ENCODE peak calls at places on chromosomes 12 and 14, in seven cellular contexts. One of them, this sample, is unnamed.

GRCh38 chr12:15732341-15733061 is 56.7 kb downstream of the EPS8 start:
- DNase-seq in right lobe of liver: no peak
- DNase-seq in body of pancreas: no peak
- DNase-seq in cardiac muscle cell: peak; percentile 53
- DNase-seq in ovary: no peak
- DNase-seq in CD4-positive, alpha-beta memory T cell: no peak
- DNase-seq in HepG2: peak; percentile 58
- DNase-seq in this sample: no peak

GRCh38 chr12:52366738-52367485 is at the start of gene KRT85:
- DNase-seq in cardiac muscle cell: no peak
- DNase-seq in HepG2: no peak
- DNase-seq in right lobe of liver: no peak
- DNase-seq in body of pancreas: no peak
- DNase-seq in CD4-positive, alpha-beta memory T cell: no peak
- DNase-seq in ovary: no peak
- DNase-seq in this sample: no peak

GRCh38 chr12:102479099-102479887 is 1.1 kb downstream of the IGF1 start:
- DNase-seq in HepG2: no peak
- DNase-seq in right lobe of liver: no peak
- DNase-seq in CD4-positive, alpha-beta memory T cell: no peak
- DNase-seq in cardiac muscle cell: no peak
- DNase-seq in body of pancreas: no peak
- DNase-seq in ovary: no peak
- DNase-seq in this sample: no peak

GRCh38 chr14:106883218-106883692 is 1356.9 kb downstream of the TMEM121 start:
- DNase-seq in ovary: peak; percentile 56
- DNase-seq in body of pancreas: no peak
- DNase-seq in right lobe of liver: no peak
- DNase-seq in cardiac muscle cell: no peak
- DNase-seq in HepG2: peak; percentile 39
- DNase-seq in CD4-positive, alpha-beta memory T cell: no peak
- DNase-seq in this sample: peak; percentile 53

GRCh38 chr12:51077930-51078329 is 5.5 kb downstream of the CSRNP2 start:
- DNase-seq in body of pancreas: no peak
- DNase-seq in cardiac muscle cell: peak; percentile 21
- DNase-seq in right lobe of liver: no peak
- DNase-seq in HepG2: no peak
- DNase-seq in CD4-positive, alpha-beta memory T cell: no peak
- DNase-seq in ovary: no peak
- DNase-seq in this sample: no peak

GRCh38 chr12:43737646-43738045 is 20.9 kb downstream of the PUS7L start:
- DNase-seq in CD4-positive, alpha-beta memory T cell: no peak
- DNase-seq in cardiac muscle cell: no peak
- DNase-seq in body of pancreas: no peak
- DNase-seq in right lobe of liver: no peak
- DNase-seq in ovary: no peak
- DNase-seq in HepG2: no peak
- DNase-seq in this sample: no peak

GRCh38 chr12:94074970-94075695 is 73.2 kb upstream of the PLXNC1 start:
- DNase-seq in CD4-positive, alpha-beta memory T cell: no peak
- DNase-seq in ovary: peak; percentile 43
- DNase-seq in body of pancreas: peak; percentile 38
- DNase-seq in HepG2: peak; percentile 60
- DNase-seq in right lobe of liver: no peak
- DNase-seq in cardiac muscle cell: peak; percentile 97
- DNase-seq in this sample: peak; percentile 83

GRCh38 chr12:123427036-123427769 is 9.3 kb downstream of the RILPL2 start:
- DNase-seq in right lobe of liver: no peak
- DNase-seq in HepG2: no peak
- DNase-seq in cardiac muscle cell: no peak
- DNase-seq in body of pancreas: no peak
- DNase-seq in ovary: no peak
- DNase-seq in CD4-positive, alpha-beta memory T cell: peak; percentile 69
- DNase-seq in this sample: no peak

GRCh38 chr14:87196436-87196835 is 796.5 kb downstream of the GALC start:
- DNase-seq in body of pancreas: no peak
- DNase-seq in HepG2: no peak
- DNase-seq in CD4-positive, alpha-beta memory T cell: no peak
- DNase-seq in ovary: no peak
- DNase-seq in right lobe of liver: no peak
- DNase-seq in cardiac muscle cell: no peak
- DNase-seq in this sample: no peak

GRCh38 chr12:51922762-51923505 is 15.6 kb downstream of the ACVRL1 start:
- DNase-seq in ovary: no peak
- DNase-seq in HepG2: no peak
- DNase-seq in right lobe of liver: peak; percentile 85
- DNase-seq in CD4-positive, alpha-beta memory T cell: no peak
- DNase-seq in cardiac muscle cell: peak; percentile 87
- DNase-seq in body of pancreas: peak; percentile 53
- DNase-seq in this sample: no peak

GRCh38 chr12:105289114-105289904 is 41.2 kb upstream of the C12orf75 start:
- DNase-seq in ovary: no peak
- DNase-seq in CD4-positive, alpha-beta memory T cell: no peak
- DNase-seq in right lobe of liver: no peak
- DNase-seq in cardiac muscle cell: no peak
- DNase-seq in body of pancreas: no peak
- DNase-seq in HepG2: peak; percentile 21
- DNase-seq in this sample: no peak

GRCh38 chr12:129772463-129773169 is 131.2 kb downstream of the TMEM132D start:
- DNase-seq in right lobe of liver: no peak
- DNase-seq in CD4-positive, alpha-beta memory T cell: no peak
- DNase-seq in body of pancreas: no peak
- DNase-seq in ovary: no peak
- DNase-seq in cardiac muscle cell: no peak
- DNase-seq in HepG2: no peak
- DNase-seq in this sample: no peak

GRCh38 chr12:46664771-46665287 is 161.0 kb downstream of the SLC38A4 start:
- DNase-seq in ovary: no peak
- DNase-seq in CD4-positive, alpha-beta memory T cell: no peak
- DNase-seq in right lobe of liver: no peak
- DNase-seq in cardiac muscle cell: peak; percentile 83
- DNase-seq in HepG2: peak; percentile 83
- DNase-seq in body of pancreas: no peak
- DNase-seq in this sample: no peak

GRCh38 chr12:65896743-65897142 is 72.5 kb downstream of the HMGA2 start:
- DNase-seq in right lobe of liver: no peak
- DNase-seq in ovary: no peak
- DNase-seq in body of pancreas: no peak
- DNase-seq in HepG2: no peak
- DNase-seq in CD4-positive, alpha-beta memory T cell: no peak
- DNase-seq in cardiac muscle cell: no peak
- DNase-seq in this sample: no peak

GRCh38 chr12:31236998-31237637 is 88.8 kb downstream of the SINHCAF start:
- DNase-seq in CD4-positive, alpha-beta memory T cell: no peak
- DNase-seq in HepG2: no peak
- DNase-seq in right lobe of liver: no peak
- DNase-seq in cardiac muscle cell: no peak
- DNase-seq in body of pancreas: no peak
- DNase-seq in ovary: no peak
- DNase-seq in this sample: no peak

DNA sequence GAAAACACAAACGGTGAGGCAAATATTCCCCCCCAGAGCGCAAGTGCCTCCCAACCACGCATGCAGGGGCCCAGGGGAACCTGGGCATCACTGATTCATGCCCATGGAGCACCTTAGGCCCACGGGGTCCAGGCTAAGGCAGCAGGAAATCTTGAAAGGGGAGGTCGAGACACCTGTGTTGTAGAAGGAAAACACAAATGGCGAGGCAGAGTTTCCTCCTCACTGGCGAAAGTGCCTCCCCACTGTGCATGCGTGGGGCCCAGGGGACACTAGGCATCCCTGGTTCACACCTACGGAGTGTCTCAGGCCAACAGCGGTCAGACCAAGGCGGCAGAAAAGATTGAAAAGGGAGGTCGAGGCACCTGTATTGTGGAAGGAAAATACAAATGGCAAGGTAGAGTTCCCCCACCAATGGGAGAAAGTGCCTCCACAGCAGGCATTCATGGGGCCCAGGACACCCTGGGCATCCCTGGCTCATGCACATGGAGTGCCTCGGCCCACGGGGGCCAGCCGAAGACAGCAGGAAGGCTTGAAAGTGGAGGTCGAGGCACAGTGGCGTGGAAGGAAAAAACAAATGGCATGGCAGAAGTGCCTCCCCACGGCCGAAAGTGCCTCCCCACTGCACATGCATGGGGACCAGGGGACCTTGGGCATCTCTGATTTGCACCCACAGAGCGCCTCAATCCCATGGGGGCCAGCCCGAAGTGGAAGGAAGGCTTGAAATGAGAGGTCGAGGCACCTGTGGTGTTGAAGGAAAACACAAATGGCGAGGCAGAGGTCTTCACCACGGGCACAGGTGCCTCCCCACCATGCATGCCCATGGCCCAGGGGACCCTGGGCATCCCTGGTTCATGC is 368.8 kb downstream of the ALG10 start:
- DNase-seq in HepG2: no peak
- DNase-seq in CD4-positive, alpha-beta memory T cell: no peak
- DNase-seq in right lobe of liver: peak; percentile 32
- DNase-seq in body of pancreas: no peak
- DNase-seq in cardiac muscle cell: no peak
- DNase-seq in ovary: no peak
- DNase-seq in this sample: peak; percentile 39
- H3K27me3 ChIP-seq in HepG2: peaks cover 14% of the 10 kb centered on the region
- H3K27me3 ChIP-seq in CD4-positive, alpha-beta memory T cell: no peaks in the 10 kb centered on the region
- H3K27me3 ChIP-seq in right lobe of liver: no peaks in the 10 kb centered on the region
- H3K27me3 ChIP-seq in body of pancreas: no peaks in the 10 kb centered on the region
- H3K27me3 ChIP-seq in cardiac muscle cell: no peaks in the 10 kb centered on the region
- H3K27me3 ChIP-seq in ovary: no peaks in the 10 kb centered on the region
- H3K27me3 ChIP-seq in this sample: no peaks in the 10 kb centered on the region

DNA sequence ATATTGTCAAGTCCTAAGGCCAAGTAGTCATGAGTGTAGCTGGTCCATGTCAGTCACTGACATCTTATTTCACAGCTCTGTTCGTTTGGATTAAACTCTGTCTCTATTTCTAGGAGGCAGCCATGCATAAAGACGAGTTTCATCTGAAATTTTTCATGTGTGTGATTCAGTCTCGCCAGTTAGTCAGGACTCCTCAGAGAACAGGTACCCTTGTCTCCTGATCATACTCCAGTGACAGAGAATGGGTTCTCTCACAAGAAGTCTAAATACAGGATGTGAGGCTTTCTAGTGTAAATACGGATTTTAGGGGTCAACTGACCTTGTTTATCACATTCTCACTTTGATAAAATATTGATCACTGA is 1.4 kb upstream of the SENP1 start:
- DNase-seq in cardiac muscle cell: no peak
- DNase-seq in ovary: no peak
- DNase-seq in body of pancreas: no peak
- DNase-seq in HepG2: no peak
- DNase-seq in CD4-positive, alpha-beta memory T cell: no peak
- DNase-seq in right lobe of liver: no peak
- DNase-seq in this sample: no peak
- H3K4me1 ChIP-seq in cardiac muscle cell: peaks cover 12% of the 10 kb centered on the region
- H3K4me1 ChIP-seq in ovary: peaks cover 7% of the 10 kb centered on the region
- H3K4me1 ChIP-seq in body of pancreas: peaks cover 18% of the 10 kb centered on the region
- H3K4me1 ChIP-seq in HepG2: peaks cover 25% of the 10 kb centered on the region
- H3K4me1 ChIP-seq in CD4-positive, alpha-beta memory T cell: peaks cover 35% of the 10 kb centered on the region
- H3K4me1 ChIP-seq in right lobe of liver: peaks cover 14% of the 10 kb centered on the region
- H3K4me1 ChIP-seq in this sample: peaks cover 2% of the 10 kb centered on the region

GRCh38 chr12:57164966-57165365 is 17.5 kb upstream of the LRP1-AS start:
- DNase-seq in right lobe of liver: no peak
- DNase-seq in body of pancreas: no peak
- DNase-seq in HepG2: no peak
- DNase-seq in CD4-positive, alpha-beta memory T cell: no peak
- DNase-seq in ovary: no peak
- DNase-seq in cardiac muscle cell: peak; percentile 56
- DNase-seq in this sample: no peak

GRCh38 chr12:57169046-57169795 is 21.8 kb upstream of the LRP1-AS start:
- DNase-seq in CD4-positive, alpha-beta memory T cell: no peak
- DNase-seq in HepG2: no peak
- DNase-seq in ovary: peak; percentile 39
- DNase-seq in cardiac muscle cell: no peak
- DNase-seq in right lobe of liver: no peak
- DNase-seq in body of pancreas: no peak
- DNase-seq in this sample: no peak

GRCh38 chr12:57164454-57164853 is 17.0 kb upstream of the LRP1-AS start:
- DNase-seq in HepG2: no peak
- DNase-seq in CD4-positive, alpha-beta memory T cell: no peak
- DNase-seq in ovary: no peak
- DNase-seq in cardiac muscle cell: no peak
- DNase-seq in right lobe of liver: no peak
- DNase-seq in body of pancreas: no peak
- DNase-seq in this sample: no peak

GRCh38 chr12:57165741-57166140 is 18.3 kb upstream of the LRP1-AS start:
- DNase-seq in ovary: peak; percentile 39
- DNase-seq in HepG2: no peak
- DNase-seq in CD4-positive, alpha-beta memory T cell: no peak
- DNase-seq in cardiac muscle cell: no peak
- DNase-seq in body of pancreas: no peak
- DNase-seq in right lobe of liver: no peak
- DNase-seq in this sample: no peak

DNA sequence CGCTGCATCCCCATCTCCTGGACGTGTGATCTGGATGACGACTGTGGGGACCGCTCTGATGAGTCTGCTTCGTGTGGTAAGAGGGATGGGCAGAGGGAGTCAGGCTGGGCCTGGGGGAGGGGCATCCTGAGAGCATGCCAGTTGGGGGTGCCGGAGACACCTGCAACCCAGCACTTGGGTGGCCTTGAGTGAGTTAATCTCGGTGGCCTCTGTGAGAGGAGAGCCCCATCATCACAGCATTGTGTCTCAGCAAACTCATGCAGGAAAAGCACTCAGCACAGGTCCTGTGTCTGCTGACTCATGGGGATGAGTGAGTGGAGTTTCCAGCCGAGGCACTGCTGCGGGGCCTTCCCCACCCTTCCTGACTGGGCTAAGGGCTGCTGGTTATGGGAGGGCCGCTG is 19.6 kb upstream of the LRP1-AS start:
- DNase-seq in HepG2: no peak
- DNase-seq in body of pancreas: no peak
- DNase-seq in right lobe of liver: no peak
- DNase-seq in ovary: peak; percentile 32
- DNase-seq in CD4-positive, alpha-beta memory T cell: no peak
- DNase-seq in cardiac muscle cell: no peak
- DNase-seq in this sample: no peak
- H3K36me3 ChIP-seq in HepG2: peaks cover 49% of the 10 kb centered on the region
- H3K36me3 ChIP-seq in body of pancreas: peaks cover 1% of the 10 kb centered on the region
- H3K36me3 ChIP-seq in right lobe of liver: peaks cover 91% of the 10 kb centered on the region
- H3K36me3 ChIP-seq in ovary: no peaks in the 10 kb centered on the region
- H3K36me3 ChIP-seq in CD4-positive, alpha-beta memory T cell: no peaks in the 10 kb centered on the region
- H3K36me3 ChIP-seq in cardiac muscle cell: peaks cover 46% of the 10 kb centered on the region
- H3K36me3 ChIP-seq in this sample: peaks cover 15% of the 10 kb centered on the region

GRCh38 chr12:53928054-53928879 is 10.4 kb upstream of the HOXC13 start:
- DNase-seq in cardiac muscle cell: no peak
- DNase-seq in right lobe of liver: no peak
- DNase-seq in CD4-positive, alpha-beta memory T cell: no peak
- DNase-seq in HepG2: no peak
- DNase-seq in body of pancreas: no peak
- DNase-seq in ovary: no peak
- DNase-seq in this sample: no peak

GRCh38 chr12:53927220-53928029 is 11.2 kb upstream of the HOXC13 start:
- DNase-seq in body of pancreas: no peak
- DNase-seq in ovary: no peak
- DNase-seq in right lobe of liver: no peak
- DNase-seq in cardiac muscle cell: no peak
- DNase-seq in HepG2: no peak
- DNase-seq in CD4-positive, alpha-beta memory T cell: no peak
- DNase-seq in this sample: no peak

GRCh38 chr12:53930591-53931255 is 7.9 kb upstream of the HOXC13 start:
- DNase-seq in CD4-positive, alpha-beta memory T cell: no peak
- DNase-seq in HepG2: no peak
- DNase-seq in body of pancreas: no peak
- DNase-seq in right lobe of liver: no peak
- DNase-seq in cardiac muscle cell: no peak
- DNase-seq in ovary: no peak
- DNase-seq in this sample: no peak

GRCh38 chr12:53931844-53932581 is 6.6 kb upstream of the HOXC13 start:
- DNase-seq in ovary: no peak
- DNase-seq in body of pancreas: no peak
- DNase-seq in CD4-positive, alpha-beta memory T cell: no peak
- DNase-seq in right lobe of liver: no peak
- DNase-seq in cardiac muscle cell: no peak
- DNase-seq in HepG2: no peak
- DNase-seq in this sample: no peak

GRCh38 chr12:53929527-53929926 is 9.1 kb upstream of the HOXC13 start:
- DNase-seq in CD4-positive, alpha-beta memory T cell: no peak
- DNase-seq in body of pancreas: no peak
- DNase-seq in right lobe of liver: no peak
- DNase-seq in cardiac muscle cell: no peak
- DNase-seq in HepG2: no peak
- DNase-seq in ovary: no peak
- DNase-seq in this sample: no peak
- H3K27me3 ChIP-seq in CD4-positive, alpha-beta memory T cell: peaks cover 91% of the 10 kb centered on the region
- H3K27me3 ChIP-seq in body of pancreas: no peaks in the 10 kb centered on the region
- H3K27me3 ChIP-seq in right lobe of liver: peaks cover 28% of the 10 kb centered on the region
- H3K27me3 ChIP-seq in cardiac muscle cell: peaks cover 100% of the 10 kb centered on the region
- H3K27me3 ChIP-seq in HepG2: peaks cover 87% of the 10 kb centered on the region
- H3K27me3 ChIP-seq in ovary: peaks cover 13% of the 10 kb centered on the region
- H3K27me3 ChIP-seq in this sample: peaks cover 10% of the 10 kb centered on the region